ENCODE peak calls at places on chromosomes 1 and 21, in five cellular contexts. I, S, T, X and Q are unnamed samples.

GRCh38 chr1:96425382-96426129 is 296.0 kb upstream of the PTBP2 start:
- DNase-seq in I (no peak), S (no peak), T (no peak), X (peak), Q (no peak)

GRCh38 chr1:209106237-209106741 is 477.2 kb upstream of the CAMK1G start:
- DNase-seq in I (no peak), S (no peak), T (no peak), X (peak), Q (no peak)

GRCh38 chr21:33036430-33037162 is 10.9 kb downstream of the OLIG2 start:
- DNase-seq in I (peak), S (no peak), T (no peak), X (peak), Q (peak)

GRCh38 chr1:175445661-175446060 is 253.1 kb upstream of the KIAA0040 start:
- DNase-seq in I (no peak), S (no peak), T (no peak), X (no peak), Q (no peak)

GRCh38 chr1:12528021-12528852 is 89.8 kb downstream of the DHRS3 start:
- DNase-seq in I (peak), S (no peak), T (no peak), X (peak), Q (no peak)

GRCh38 chr1:43994071-43994470 is 2.7 kb downstream of the CCDC24 start:
- DNase-seq in I (no peak), S (no peak), T (no peak), X (no peak), Q (no peak)

GRCh38 chr1:115114308-115114707 is 25.0 kb upstream of the TSPAN2 start:
- DNase-seq in I (peak), S (no peak), T (no peak), X (no peak), Q (no peak)

GRCh38 chr1:32962248-32962896 is 2.2 kb downstream of the RNF19B start:
- DNase-seq in I (no peak), S (no peak), T (no peak), X (no peak), Q (no peak)

GRCh38 chr1:28889357-28889756 is 25.0 kb upstream of the EPB41 start:
- DNase-seq in I (no peak), S (no peak), T (no peak), X (no peak), Q (no peak)